ENCODE peak calls at places on chromosomes 2 and 18, in nine cellular contexts. F is GM12878; T is cerebellar cortex; B is T-helper 1 cell; M is HTR-8/SVneo; L is fibroblast of lung; R is GM10248; A is stimulated activated CD4-positive, alpha-beta T cell treated with anti-CD3 and anti-CD28 coated beads, Interleukin-2, amount 100 ng/mL, for 4 hours; Y is T-cell. K is an unnamed sample.

GRCh38 chr2:117055499-117056375 is 758.8 kb upstream of the DDX18 start:
- DNase-seq in F (no peak), T (no peak), B (no peak), M (no peak), L (no peak), R (no peak), A (no peak), Y (no peak), K (no peak)

GRCh38 chr18:79056827-79057367 is 12.3 kb upstream of the ATP9B start:
- DNase-seq in F (no peak), T (no peak), B (no peak), M (no peak), L (no peak), R (no peak), A (no peak), Y (no peak), K (no peak)

GRCh38 chr2:139196754-139197153 is 416.6 kb upstream of the NXPH2 start:
- DNase-seq in F (no peak), T (no peak), B (no peak), M (no peak), L (no peak), R (no peak), A (no peak), Y (no peak), K (no peak)

GRCh38 chr2:20136149-20136548 is 84.7 kb upstream of the LAPTM4A start:
- DNase-seq in F (no peak), T (no peak), B (no peak), M (no peak), L (no peak), R (no peak), A (no peak), Y (no peak), K (no peak)

GRCh38 chr18:62827397-62827796 is 112.1 kb downstream of the PHLPP1 start:
- DNase-seq in F (no peak), T (no peak), B (no peak), M (no peak), L (no peak), R (no peak), A (no peak), Y (no peak), K (no peak)

GRCh38 chr2:121104721-121105141 is 180.3 kb downstream of the TFCP2L1 start:
- DNase-seq in F (no peak), T (no peak), B (no peak), M (no peak), L (peak; percentile 29), R (no peak), A (no peak), Y (no peak), K (no peak)

GRCh38 chr2:20744366-20745335 is 77.7 kb downstream of the GDF7 start:
- DNase-seq in F (peak; percentile 42), T (no peak), B (no peak), M (no peak), L (no peak), R (no peak), A (no peak), Y (no peak), K (no peak)

GRCh38 chr2:1659951-1660565 is 84.3 kb downstream of the PXDN start:
- DNase-seq in F (no peak), T (no peak), B (no peak), M (no peak), L (no peak), R (no peak), A (no peak), Y (no peak), K (no peak)

GRCh38 chr18:48638896-48639771 is 100.3 kb downstream of the CTIF start:
- DNase-seq in F (no peak), T (no peak), B (no peak), M (no peak), L (no peak), R (no peak), A (no peak), Y (no peak), K (no peak)

K was measured in HFF-Myc.